ENCODE peak calls at places on chromosome 16, in seven cellular contexts. One of them, this sample, is unnamed.

GRCh38 chr16:12971216-12971615 is 69.8 kb downstream of the SHISA9 start:
- DNase-seq in prostate gland: no peak
- DNase-seq in suprapubic skin: no peak
- DNase-seq in fibroblast of the aortic adventitia: no peak
- DNase-seq in lower leg skin: no peak
- DNase-seq in bronchial epithelial cell: peak
- DNase-seq in AG04450: no peak
- DNase-seq in this sample: peak

GRCh38 chr16:85228970-85229430 is 116.7 kb upstream of the CIBAR2 start:
- DNase-seq in prostate gland: no peak
- DNase-seq in suprapubic skin: no peak
- DNase-seq in fibroblast of the aortic adventitia: no peak
- DNase-seq in lower leg skin: no peak
- DNase-seq in bronchial epithelial cell: no peak
- DNase-seq in AG04450: no peak
- DNase-seq in this sample: no peak

GRCh38 chr16:9906218-9906617 is 276.0 kb downstream of the GRIN2A start:
- DNase-seq in prostate gland: no peak
- DNase-seq in suprapubic skin: no peak
- DNase-seq in fibroblast of the aortic adventitia: no peak
- DNase-seq in lower leg skin: no peak
- DNase-seq in bronchial epithelial cell: no peak
- DNase-seq in AG04450: no peak
- DNase-seq in this sample: no peak

GRCh38 chr16:8543258-8543657 is 47.1 kb downstream of the TMEM114 start:
- DNase-seq in prostate gland: no peak
- DNase-seq in suprapubic skin: no peak
- DNase-seq in fibroblast of the aortic adventitia: no peak
- DNase-seq in lower leg skin: no peak
- DNase-seq in bronchial epithelial cell: no peak
- DNase-seq in AG04450: no peak
- DNase-seq in this sample: no peak

GRCh38 chr16:19609359-19609758 is 53.9 kb downstream of the VPS35L start:
- DNase-seq in prostate gland: no peak
- DNase-seq in suprapubic skin: no peak
- DNase-seq in fibroblast of the aortic adventitia: no peak
- DNase-seq in lower leg skin: no peak
- DNase-seq in bronchial epithelial cell: no peak
- DNase-seq in AG04450: no peak
- DNase-seq in this sample: no peak

GRCh38 chr16:14302399-14303181 is 231.5 kb downstream of the MRTFB start:
- DNase-seq in prostate gland: no peak
- DNase-seq in suprapubic skin: peak
- DNase-seq in fibroblast of the aortic adventitia: no peak
- DNase-seq in lower leg skin: peak
- DNase-seq in bronchial epithelial cell: no peak
- DNase-seq in AG04450: no peak
- DNase-seq in this sample: no peak

GRCh38 chr16:84061236-84061830 is 18.7 kb upstream of the SLC38A8 start:
- DNase-seq in prostate gland: no peak
- DNase-seq in suprapubic skin: no peak
- DNase-seq in fibroblast of the aortic adventitia: no peak
- DNase-seq in lower leg skin: peak
- DNase-seq in bronchial epithelial cell: no peak
- DNase-seq in AG04450: no peak
- DNase-seq in this sample: no peak

GRCh38 chr16:82082543-82083244 is 47.6 kb downstream of the HSD17B2 start:
- DNase-seq in prostate gland: no peak
- DNase-seq in suprapubic skin: no peak
- DNase-seq in fibroblast of the aortic adventitia: peak
- DNase-seq in lower leg skin: no peak
- DNase-seq in bronchial epithelial cell: peak
- DNase-seq in AG04450: no peak
- DNase-seq in this sample: no peak

GRCh38 chr16:28192811-28193529 is 18.8 kb downstream of the XPO6 start:
- DNase-seq in prostate gland: no peak
- DNase-seq in suprapubic skin: no peak
- DNase-seq in fibroblast of the aortic adventitia: no peak
- DNase-seq in lower leg skin: peak
- DNase-seq in bronchial epithelial cell: peak
- DNase-seq in AG04450: no peak
- DNase-seq in this sample: no peak

GRCh38 chr16:63361032-63361624 is 1324.9 kb upstream of the CDH8 start:
- DNase-seq in prostate gland: no peak
- DNase-seq in suprapubic skin: no peak
- DNase-seq in fibroblast of the aortic adventitia: peak
- DNase-seq in lower leg skin: no peak
- DNase-seq in bronchial epithelial cell: peak
- DNase-seq in AG04450: peak
- DNase-seq in this sample: no peak

GRCh38 chr16:450385-450784 is 24.9 kb downstream of the RAB11FIP3 start:
- DNase-seq in prostate gland: no peak
- DNase-seq in suprapubic skin: no peak
- DNase-seq in fibroblast of the aortic adventitia: no peak
- DNase-seq in lower leg skin: no peak
- DNase-seq in bronchial epithelial cell: no peak
- DNase-seq in AG04450: no peak
- DNase-seq in this sample: no peak

GRCh38 chr16:81583893-81584705 is 139.5 kb downstream of the CMIP start:
- DNase-seq in prostate gland: no peak
- DNase-seq in suprapubic skin: no peak
- DNase-seq in fibroblast of the aortic adventitia: peak
- DNase-seq in lower leg skin: peak
- DNase-seq in bronchial epithelial cell: peak
- DNase-seq in AG04450: peak
- DNase-seq in this sample: peak

GRCh38 chr16:273547-274421 is 2.0 kb downstream of the RGS11 start:
- DNase-seq in prostate gland: no peak
- DNase-seq in suprapubic skin: no peak
- DNase-seq in fibroblast of the aortic adventitia: no peak
- DNase-seq in lower leg skin: no peak
- DNase-seq in bronchial epithelial cell: no peak
- DNase-seq in AG04450: no peak
- DNase-seq in this sample: no peak

GRCh38 chr16:79928142-79928735 is 327.7 kb upstream of the MAF start:
- DNase-seq in prostate gland: no peak
- DNase-seq in suprapubic skin: no peak
- DNase-seq in fibroblast of the aortic adventitia: no peak
- DNase-seq in lower leg skin: no peak
- DNase-seq in bronchial epithelial cell: no peak
- DNase-seq in AG04450: no peak
- DNase-seq in this sample: no peak

GRCh38 chr16:21158208-21159110 is at the start of gene LDAF1:
- DNase-seq in prostate gland: peak
- DNase-seq in suprapubic skin: peak
- DNase-seq in fibroblast of the aortic adventitia: peak
- DNase-seq in lower leg skin: peak
- DNase-seq in bronchial epithelial cell: peak
- DNase-seq in AG04450: no peak
- DNase-seq in this sample: peak

GRCh38 chr16:28319476-28320022 is 27.2 kb downstream of the SBK1 start:
- DNase-seq in prostate gland: no peak
- DNase-seq in suprapubic skin: no peak
- DNase-seq in fibroblast of the aortic adventitia: no peak
- DNase-seq in lower leg skin: no peak
- DNase-seq in bronchial epithelial cell: no peak
- DNase-seq in AG04450: no peak
- DNase-seq in this sample: no peak

DNA sequence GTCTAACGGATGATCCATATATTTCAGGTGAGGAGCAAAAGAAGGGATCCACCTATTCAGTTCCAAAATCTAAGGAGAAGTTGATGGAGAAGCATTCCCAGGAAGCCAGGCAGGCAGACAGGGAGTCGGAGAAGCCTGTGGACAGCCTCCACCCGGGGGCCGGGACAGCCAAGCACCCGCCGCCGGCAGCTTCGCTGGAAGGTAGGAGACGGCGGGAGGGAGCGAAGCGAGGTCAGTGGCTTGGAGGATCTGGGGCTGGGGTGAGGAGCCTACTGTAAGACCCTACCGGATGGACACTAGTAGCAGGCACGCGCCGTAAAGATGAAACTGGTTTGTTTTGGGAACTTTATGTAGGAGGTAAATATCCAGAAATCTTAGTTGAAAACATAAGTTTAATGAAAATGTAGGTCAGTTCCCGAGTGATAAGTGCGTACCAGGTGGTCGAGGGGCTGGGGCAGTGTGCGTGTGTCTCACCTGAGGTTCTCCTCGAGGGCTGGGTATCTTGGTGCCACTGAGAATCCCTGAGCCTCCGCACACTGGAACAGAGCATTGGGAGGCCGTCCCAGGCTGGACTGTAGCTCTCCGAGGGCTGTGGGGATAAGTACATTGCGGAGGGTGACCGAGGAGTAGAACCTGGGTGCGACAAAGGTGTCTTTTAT is 714 bp downstream of the SPATA33 start:
- DNase-seq in prostate gland: no peak
- DNase-seq in suprapubic skin: no peak
- DNase-seq in fibroblast of the aortic adventitia: no peak
- DNase-seq in lower leg skin: no peak
- DNase-seq in bronchial epithelial cell: no peak
- DNase-seq in AG04450: no peak
- DNase-seq in this sample: no peak
- H3K4me3 ChIP-seq in prostate gland: peak
- H3K4me3 ChIP-seq in suprapubic skin: peak
- H3K4me3 ChIP-seq in fibroblast of the aortic adventitia: peak
- H3K4me3 ChIP-seq in lower leg skin: peak
- H3K4me3 ChIP-seq in bronchial epithelial cell: peak
- H3K4me3 ChIP-seq in AG04450: peak
- H3K4me3 ChIP-seq in this sample: peak

DNA sequence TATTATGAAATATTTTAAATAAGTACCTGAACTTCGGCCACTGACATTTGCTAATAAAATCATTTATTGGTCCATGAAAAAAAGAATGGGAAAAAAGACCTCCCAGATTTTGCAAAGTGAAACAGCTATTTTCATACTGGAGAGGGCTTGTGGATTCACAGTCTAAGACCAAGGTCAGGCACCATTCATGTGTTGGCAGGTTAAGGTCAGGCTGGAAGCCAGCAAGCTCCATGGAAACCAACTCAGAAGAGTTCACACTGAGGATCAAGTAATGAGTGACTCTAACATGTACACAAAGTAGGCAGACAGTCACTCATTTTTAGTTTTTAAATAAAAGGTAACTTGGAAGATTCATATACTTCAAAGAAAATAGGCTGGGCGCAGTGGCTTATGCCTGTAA is 3.4 kb downstream of the DNAJA2 start:
- DNase-seq in prostate gland: no peak
- DNase-seq in suprapubic skin: no peak
- DNase-seq in fibroblast of the aortic adventitia: no peak
- DNase-seq in lower leg skin: peak
- DNase-seq in bronchial epithelial cell: peak
- DNase-seq in AG04450: no peak
- DNase-seq in this sample: no peak
- H3K4me3 ChIP-seq in prostate gland: no peak
- H3K4me3 ChIP-seq in suprapubic skin: no peak
- H3K4me3 ChIP-seq in fibroblast of the aortic adventitia: no peak
- H3K4me3 ChIP-seq in lower leg skin: no peak
- H3K4me3 ChIP-seq in bronchial epithelial cell: no peak
- H3K4me3 ChIP-seq in AG04450: no peak
- H3K4me3 ChIP-seq in this sample: no peak

GRCh38 chr16:2471653-2472487 is 773 bp downstream of the NTN3 start:
- DNase-seq in prostate gland: no peak
- DNase-seq in suprapubic skin: no peak
- DNase-seq in fibroblast of the aortic adventitia: no peak
- DNase-seq in lower leg skin: no peak
- DNase-seq in bronchial epithelial cell: no peak
- DNase-seq in AG04450: no peak
- DNase-seq in this sample: no peak

GRCh38 chr16:2470234-2470601 is 879 bp upstream of the NTN3 start:
- DNase-seq in prostate gland: no peak
- DNase-seq in suprapubic skin: no peak
- DNase-seq in fibroblast of the aortic adventitia: no peak
- DNase-seq in lower leg skin: no peak
- DNase-seq in bronchial epithelial cell: no peak
- DNase-seq in AG04450: no peak
- DNase-seq in this sample: no peak

GRCh38 chr16:2472488-2472864 is 1.4 kb downstream of the NTN3 start:
- DNase-seq in prostate gland: no peak
- DNase-seq in suprapubic skin: peak
- DNase-seq in fibroblast of the aortic adventitia: no peak
- DNase-seq in lower leg skin: no peak
- DNase-seq in bronchial epithelial cell: no peak
- DNase-seq in AG04450: no peak
- DNase-seq in this sample: no peak

GRCh38 chr16:2470603-2471015 is 488 bp upstream of the NTN3 start:
- DNase-seq in prostate gland: no peak
- DNase-seq in suprapubic skin: no peak
- DNase-seq in fibroblast of the aortic adventitia: no peak
- DNase-seq in lower leg skin: no peak
- DNase-seq in bronchial epithelial cell: peak
- DNase-seq in AG04450: no peak
- DNase-seq in this sample: no peak

GRCh38 chr16:2471016-2471652 is at the start of gene NTN3:
- DNase-seq in prostate gland: no peak
- DNase-seq in suprapubic skin: no peak
- DNase-seq in fibroblast of the aortic adventitia: no peak
- DNase-seq in lower leg skin: no peak
- DNase-seq in bronchial epithelial cell: no peak
- DNase-seq in AG04450: no peak
- DNase-seq in this sample: no peak
- H3K4me3 ChIP-seq in prostate gland: peak
- H3K4me3 ChIP-seq in suprapubic skin: peak
- H3K4me3 ChIP-seq in fibroblast of the aortic adventitia: peak
- H3K4me3 ChIP-seq in lower leg skin: peak
- H3K4me3 ChIP-seq in bronchial epithelial cell: peak
- H3K4me3 ChIP-seq in AG04450: peak
- H3K4me3 ChIP-seq in this sample: peak

GRCh38 chr16:7303014-7303676 is 29.5 kb upstream of the RBFOX1 start:
- DNase-seq in prostate gland: no peak
- DNase-seq in suprapubic skin: no peak
- DNase-seq in fibroblast of the aortic adventitia: no peak
- DNase-seq in lower leg skin: no peak
- DNase-seq in bronchial epithelial cell: no peak
- DNase-seq in AG04450: no peak
- DNase-seq in this sample: no peak
- H3K4me3 ChIP-seq in prostate gland: no peak
- H3K4me3 ChIP-seq in suprapubic skin: peak
- H3K4me3 ChIP-seq in fibroblast of the aortic adventitia: no peak
- H3K4me3 ChIP-seq in lower leg skin: no peak
- H3K4me3 ChIP-seq in bronchial epithelial cell: no peak
- H3K4me3 ChIP-seq in AG04450: no peak
- H3K4me3 ChIP-seq in this sample: no peak

GRCh38 chr16:56269824-56270684 is 78.8 kb downstream of the GNAO1 start:
- DNase-seq in prostate gland: no peak
- DNase-seq in suprapubic skin: no peak
- DNase-seq in fibroblast of the aortic adventitia: peak
- DNase-seq in lower leg skin: no peak
- DNase-seq in bronchial epithelial cell: no peak
- DNase-seq in AG04450: peak
- DNase-seq in this sample: no peak
- H3K4me3 ChIP-seq in prostate gland: no peak
- H3K4me3 ChIP-seq in suprapubic skin: no peak
- H3K4me3 ChIP-seq in fibroblast of the aortic adventitia: no peak
- H3K4me3 ChIP-seq in lower leg skin: no peak
- H3K4me3 ChIP-seq in bronchial epithelial cell: no peak
- H3K4me3 ChIP-seq in AG04450: no peak
- H3K4me3 ChIP-seq in this sample: no peak

GRCh38 chr16:1990336-1991134 is 765 bp downstream of the SYNGR3 start:
- DNase-seq in prostate gland: no peak
- DNase-seq in suprapubic skin: no peak
- DNase-seq in fibroblast of the aortic adventitia: no peak
- DNase-seq in lower leg skin: no peak
- DNase-seq in bronchial epithelial cell: no peak
- DNase-seq in AG04450: no peak
- DNase-seq in this sample: no peak
- H3K4me3 ChIP-seq in prostate gland: no peak
- H3K4me3 ChIP-seq in suprapubic skin: peak
- H3K4me3 ChIP-seq in fibroblast of the aortic adventitia: peak
- H3K4me3 ChIP-seq in lower leg skin: no peak
- H3K4me3 ChIP-seq in bronchial epithelial cell: peak
- H3K4me3 ChIP-seq in AG04450: peak
- H3K4me3 ChIP-seq in this sample: peak

GRCh38 chr16:4160663-4161436 is 44.6 kb upstream of the ADCY9 start:
- DNase-seq in prostate gland: no peak
- DNase-seq in suprapubic skin: no peak
- DNase-seq in fibroblast of the aortic adventitia: peak
- DNase-seq in lower leg skin: no peak
- DNase-seq in bronchial epithelial cell: no peak
- DNase-seq in AG04450: no peak
- DNase-seq in this sample: no peak
- H3K4me3 ChIP-seq in prostate gland: no peak
- H3K4me3 ChIP-seq in suprapubic skin: no peak
- H3K4me3 ChIP-seq in fibroblast of the aortic adventitia: no peak
- H3K4me3 ChIP-seq in lower leg skin: no peak
- H3K4me3 ChIP-seq in bronchial epithelial cell: no peak
- H3K4me3 ChIP-seq in AG04450: no peak
- H3K4me3 ChIP-seq in this sample: no peak